ENCODE peak calls at places on chromosomes 5 and 9, in four cellular contexts. U is HepG2, T is H1, N is GM12878. E is an unnamed sample.

GRCh38 chr9:81052846-81053245 is 636.5 kb downstream of the TLE1 start:
- DNase-seq in N (no peak), T (no peak), U (no peak), E (no peak)

GRCh38 chr9:129494113-129494789 is 126.7 kb downstream of the C9orf50 start:
- DNase-seq in T (no peak), N (no peak), U (no peak), E (no peak)

GRCh38 chr5:17895296-17896058 is 261.2 kb downstream of the TAF11L14 start:
- DNase-seq in N (no peak), U (no peak), T (no peak), E (no peak)

GRCh38 chr5:75948441-75948840 is 134.7 kb upstream of the SV2C start:
- DNase-seq in T (no peak), N (no peak), U (no peak), E (no peak)

GRCh38 chr5:42612997-42613396 is 143.6 kb upstream of the CCDC152 start:
- DNase-seq in T (no peak), N (no peak), U (no peak), E (no peak)

GRCh38 chr5:171681667-171682066 is 104.0 kb upstream of the SMIM23 start:
- DNase-seq in N (no peak), T (no peak), U (no peak), E (no peak)

GRCh38 chr9:131447148-131447547 is 53.3 kb downstream of the PRRC2B start:
- DNase-seq in U (no peak), N (no peak), T (no peak), E (no peak)

GRCh38 chr5:79844571-79844970 is 146.5 kb downstream of the MTX3 start:
- DNase-seq in N (no peak), U (no peak), T (peak), E (no peak)

GRCh38 chr5:159038907-159039306 is 60.8 kb downstream of the EBF1 start:
- DNase-seq in N (no peak), T (no peak), U (no peak), E (no peak)

GRCh38 chr5:178940569-178941360 is at the start of gene ZNF454:
- DNase-seq in U (no peak), T (peak), N (no peak), E (peak)

GRCh38 chr5:27592231-27592630 is 553.8 kb upstream of the CDH9 start:
- DNase-seq in N (no peak), T (no peak), U (no peak), E (no peak)

GRCh38 chr5:67209141-67209771 is 12.7 kb upstream of the CD180 start:
- DNase-seq in N (no peak), U (peak), T (peak), E (peak)

GRCh38 chr5:88140396-88140862 is 128.2 kb downstream of the TMEM161B start:
- DNase-seq in N (no peak), T (peak), U (no peak), E (no peak)

GRCh38 chr9:135925496-135926133 is 18.3 kb upstream of the CAMSAP1 start:
- DNase-seq in T (no peak), U (no peak), N (no peak), E (no peak)

GRCh38 chr5:23302438-23302837 is 205.0 kb upstream of the PRDM9 start:
- DNase-seq in T (no peak), U (no peak), N (no peak), E (no peak)

GRCh38 chr9:20620658-20621552 is 1.4 kb downstream of the MLLT3 start:
- DNase-seq in T (peak), U (no peak), N (no peak), E (peak)

GRCh38 chr5:135129307-135129706 is 95.3 kb upstream of the PITX1 start:
- DNase-seq in N (no peak), U (no peak), T (no peak), E (peak)

GRCh38 chr9:35755071-35755470 is 995 bp upstream of the MSMP start:
- DNase-seq in U (no peak), N (no peak), T (no peak), E (no peak)

GRCh38 chr9:35757527-35758275 is 3.6 kb upstream of the MSMP start:
- DNase-seq in T (no peak), N (no peak), U (peak), E (peak)

GRCh38 chr9:35756743-35757526 is 2.9 kb upstream of the MSMP start:
- DNase-seq in N (no peak), U (peak), T (peak), E (peak)

GRCh38 chr9:35754264-35754663 is at the start of gene MSMP:
- DNase-seq in T (no peak), U (no peak), N (no peak), E (no peak)

GRCh38 chr9:35756275-35756742 is 2.2 kb upstream of the MSMP start:
- DNase-seq in U (no peak), T (no peak), N (no peak), E (no peak)
- TF ChIP-seq JUND in U (no peak), T (no peak), N (no peak), E (no peak)

DNA sequence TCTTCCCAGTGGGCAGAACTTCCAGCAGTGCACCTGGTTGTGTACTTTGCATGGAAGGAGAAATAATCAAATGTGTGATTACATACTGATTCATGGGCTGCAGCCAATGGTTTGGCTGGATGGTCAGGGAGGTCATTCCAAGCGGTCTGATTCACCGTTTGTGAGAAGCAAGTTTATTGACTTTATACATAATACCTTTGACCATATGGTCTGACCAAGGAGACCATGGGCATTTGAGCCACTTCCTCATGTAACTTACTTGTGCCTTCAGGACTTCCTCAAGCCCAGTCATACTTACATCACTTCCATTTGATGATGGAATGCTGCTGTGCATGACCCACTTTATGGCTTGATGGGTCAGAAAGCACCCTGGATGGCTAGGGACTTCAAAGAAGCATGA is 41.1 kb downstream of the DAP start:
- DNase-seq in N (no peak), U (no peak), T (no peak), E (no peak)
- TF ChIP-seq TCF12 in N (no peak), U (no peak), T (no peak), E (peak)

GRCh38 chr9:1434082-1434481 is 383.9 kb downstream of the DMRT2 start:
- DNase-seq in U (no peak), N (no peak), T (no peak), E (peak)

GRCh38 chr9:1427856-1428255 is 377.7 kb downstream of the DMRT2 start:
- DNase-seq in N (no peak), U (no peak), T (no peak), E (no peak)

GRCh38 chr9:1429328-1429727 is 379.2 kb downstream of the DMRT2 start:
- DNase-seq in T (peak), U (peak), N (no peak), E (peak)
- TF ChIP-seq JUND in T (no peak), U (no peak), N (no peak), E (no peak)

GRCh38 chr5:1033178-1033577 is 24.6 kb downstream of the NKD2 start:
- DNase-seq in U (no peak), T (no peak), N (no peak), E (peak)

GRCh38 chr5:1030801-1031271 is 22.2 kb downstream of the NKD2 start:
- DNase-seq in N (no peak), U (no peak), T (no peak), E (peak)

GRCh38 chr5:1032551-1033027 is 24.0 kb downstream of the NKD2 start:
- DNase-seq in U (no peak), T (no peak), N (no peak), E (no peak)

GRCh38 chr5:1031306-1031959 is 22.8 kb downstream of the NKD2 start:
- DNase-seq in N (no peak), T (no peak), U (no peak), E (peak)

GRCh38 chr5:1032011-1032410 is 23.4 kb downstream of the NKD2 start:
- DNase-seq in N (no peak), U (no peak), T (no peak), E (peak)
- TF ChIP-seq TCF12 in N (no peak), U (no peak), T (no peak), E (no peak)